ENCODE peak calls at places on chromosomes 3 and 15, in four cellular contexts. C, A, M and I are unnamed samples.

GRCh38 chr15:56616551-56616950 is 116.8 kb downstream of the ZNF280D start:
- DNase-seq in C (no peak), A (no peak), M (no peak), I (no peak)

GRCh38 chr3:156787926-156788663 is 38.1 kb upstream of the LEKR1 start:
- DNase-seq in C (no peak), A (no peak), M (no peak), I (no peak)

GRCh38 chr15:65804252-65804931 is 12.3 kb upstream of the DENND4A start:
- DNase-seq in C (no peak), A (no peak), M (no peak), I (no peak)

GRCh38 chr15:53588773-53589172 is 170.7 kb downstream of the WDR72 start:
- DNase-seq in C (no peak), A (no peak), M (no peak), I (no peak)

GRCh38 chr3:42264399-42265058 is 1.5 kb downstream of the CCK start:
- DNase-seq in C (no peak), A (peak; percentile 90), M (no peak), I (peak; percentile 16)

GRCh38 chr3:146396792-146397191 is 72.6 kb downstream of the PLSCR2 start:
- DNase-seq in C (no peak), A (no peak), M (no peak), I (no peak)

GRCh38 chr3:13347390-13347966 is 72.6 kb downstream of the NUP210 start:
- DNase-seq in C (no peak), A (peak; percentile 77), M (no peak), I (no peak)

GRCh38 chr3:175295248-175296000 is 436.3 kb downstream of the NAALADL2 start:
- DNase-seq in C (no peak), A (no peak), M (no peak), I (no peak)

GRCh38 chr3:65745306-65745705 is 293.4 kb downstream of the MAGI1 start:
- DNase-seq in C (no peak), A (no peak), M (no peak), I (no peak)

GRCh38 chr15:31259562-31260252 is 66.9 kb upstream of the KLF13 start:
- DNase-seq in C (no peak), A (no peak), M (no peak), I (no peak)